ENCODE peak calls at places on chromosomes 7 and 10, in eight cellular contexts. O is tibial nerve, T is body of pancreas, K is HCT116, U is IMR-90, B is A549, M is uterus, Y is testis. D is an unnamed sample.

GRCh38 chr7:88927-89921 is 103.1 kb upstream of the FAM20C start:
- DNase-seq in B (no peak), M (peak; percentile 48), K (no peak), T (peak; percentile 70), O (peak; percentile 41), U (peak; percentile 96), Y (no peak), D (no peak)

GRCh38 chr10:112951349-112952281 is 1.6 kb downstream of the TCF7L2 start:
- DNase-seq in M (peak; percentile 70), K (peak; percentile 72), O (peak; percentile 62), U (peak; percentile 84), B (peak; percentile 91), T (peak; percentile 63), Y (peak; percentile 64), D (peak; percentile 83)

GRCh38 chr7:74371381-74372059 is 82.2 kb upstream of the GTF2IRD1 start:
- DNase-seq in U (no peak), M (peak; percentile 58), K (peak; percentile 7), B (no peak), O (no peak), Y (no peak), T (peak; percentile 43), D (no peak)

GRCh38 chr10:80150172-80150571 is 17.6 kb downstream of the PLAC9 start:
- DNase-seq in B (no peak), M (no peak), Y (no peak), U (no peak), K (no peak), T (no peak), O (no peak), D (no peak)

GRCh38 chr7:30450123-30450982 is 28.2 kb downstream of the NOD1 start:
- DNase-seq in M (no peak), Y (no peak), B (no peak), U (no peak), K (no peak), O (no peak), T (no peak), D (no peak)

GRCh38 chr7:37394158-37394557 is 54.5 kb downstream of the ELMO1 start:
- DNase-seq in K (no peak), B (no peak), O (no peak), T (no peak), Y (no peak), M (no peak), U (no peak), D (no peak)

GRCh38 chr10:120981601-120982381 is 130.6 kb downstream of the WDR11 start:
- DNase-seq in B (no peak), M (no peak), Y (no peak), T (no peak), U (no peak), K (no peak), O (no peak), D (no peak)

GRCh38 chr7:148084138-148084537 is 506.4 kb upstream of the C7orf33 start:
- DNase-seq in Y (peak; percentile 77), B (peak; percentile 35), O (peak; percentile 55), M (no peak), U (peak; percentile 19), K (peak; percentile 12), T (peak; percentile 57), D (no peak)

GRCh38 chr10:73991846-73992245 is 6.1 kb upstream of the VCL start:
- DNase-seq in O (peak; percentile 33), K (no peak), U (no peak), B (no peak), T (no peak), M (no peak), Y (no peak), D (no peak)

DNA sequence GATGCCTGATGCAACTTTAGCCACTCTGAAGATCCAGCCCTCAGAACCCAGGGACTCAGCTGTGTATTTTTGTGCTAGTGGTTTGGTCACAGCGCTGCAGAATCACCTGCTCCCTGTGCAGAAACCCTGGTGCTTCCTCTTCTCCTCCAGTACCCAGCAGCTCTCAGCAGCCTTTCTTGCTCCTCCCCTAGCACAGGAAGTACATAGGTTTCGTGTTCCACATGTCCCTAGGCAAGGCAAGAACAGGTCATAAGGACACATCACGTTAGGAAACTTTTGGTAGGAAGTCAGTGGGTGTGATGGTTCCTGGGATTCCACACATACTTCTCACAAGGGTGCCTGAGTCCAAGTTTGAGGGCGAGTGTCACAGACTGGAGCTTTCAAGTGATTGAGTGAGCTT is 167.9 kb upstream of the PRSS1 start:
- DNase-seq in O (no peak), B (peak; percentile 10), U (no peak), Y (no peak), K (no peak), M (no peak), T (no peak), D (no peak)
- H3K27ac ChIP-seq in O (no peak overlapping the region), B (no peak overlapping the region), U (no peak overlapping the region), Y (no peak overlapping the region), K (no peak overlapping the region), M (no peak overlapping the region), T (no peak overlapping the region), D (no peak overlapping the region)

GRCh38 chr10:30773501-30773900 is 143.9 kb upstream of the LYZL2 start:
- DNase-seq in T (no peak), B (no peak), K (no peak), U (no peak), Y (no peak), O (no peak), M (no peak), D (no peak)

GRCh38 chr10:30769361-30769760 is 139.8 kb upstream of the LYZL2 start:
- DNase-seq in O (no peak), U (no peak), M (no peak), Y (no peak), B (no peak), K (no peak), T (no peak), D (no peak)

GRCh38 chr10:30774281-30774680 is 144.7 kb upstream of the LYZL2 start:
- DNase-seq in T (no peak), Y (no peak), K (no peak), U (no peak), O (no peak), B (no peak), M (no peak), D (no peak)

GRCh38 chr10:30770816-30771215 is 141.3 kb upstream of the LYZL2 start:
- DNase-seq in U (no peak), M (no peak), T (no peak), B (no peak), O (no peak), K (no peak), Y (no peak), D (no peak)

GRCh38 chr10:30770229-30770628 is 140.7 kb upstream of the LYZL2 start:
- DNase-seq in O (no peak), U (no peak), T (no peak), K (no peak), M (no peak), B (no peak), Y (no peak), D (no peak)
- TF ChIP-seq POLR2A in O (no peak), U (no peak), T (no peak), K (no peak), M (no peak), B (no peak), Y (no peak), D (no peak)

GRCh38 chr7:44375926-44376342 is 50.5 kb upstream of the CAMK2B start:
- DNase-seq in O (no peak), B (no peak), T (no peak), Y (no peak), M (no peak), U (no peak), K (no peak), D (no peak)

GRCh38 chr7:44374007-44374763 is 48.8 kb upstream of the CAMK2B start:
- DNase-seq in M (no peak), O (no peak), T (no peak), B (no peak), U (no peak), Y (no peak), K (no peak), D (no peak)

GRCh38 chr7:44376429-44377133 is 51.2 kb upstream of the CAMK2B start:
- DNase-seq in Y (no peak), U (no peak), O (no peak), M (no peak), B (no peak), K (no peak), T (no peak), D (no peak)

GRCh38 chr7:44377134-44377463 is 51.7 kb upstream of the CAMK2B start:
- DNase-seq in K (no peak), Y (no peak), T (no peak), B (no peak), O (no peak), M (no peak), U (no peak), D (no peak)

GRCh38 chr7:44375236-44375699 is 49.9 kb upstream of the CAMK2B start:
- DNase-seq in Y (no peak), U (no peak), K (no peak), M (no peak), O (no peak), T (no peak), B (peak; percentile 20), D (no peak)
- TF ChIP-seq CTCF in Y (no peak), U (no peak), K (peak; percentile 64), M (no peak), O (no peak), T (peak; percentile 34), B (peak; percentile 19), D (no peak)

GRCh38 chr10:69329721-69330178 is 51.5 kb downstream of the HK1 start:
- DNase-seq in O (no peak), T (no peak), M (no peak), U (no peak), Y (no peak), K (no peak), B (no peak), D (no peak)

GRCh38 chr10:69326692-69327091 is 48.4 kb downstream of the HK1 start:
- DNase-seq in O (no peak), K (no peak), U (no peak), M (no peak), Y (no peak), T (no peak), B (no peak), D (no peak)

GRCh38 chr10:69324583-69324982 is 46.3 kb downstream of the HK1 start:
- DNase-seq in Y (no peak), K (no peak), U (no peak), O (no peak), M (no peak), B (no peak), T (no peak), D (no peak)

GRCh38 chr10:69328346-69328687 is 50.0 kb downstream of the HK1 start:
- DNase-seq in M (no peak), T (no peak), B (no peak), Y (no peak), O (no peak), K (no peak), U (no peak), D (no peak)

DNA sequence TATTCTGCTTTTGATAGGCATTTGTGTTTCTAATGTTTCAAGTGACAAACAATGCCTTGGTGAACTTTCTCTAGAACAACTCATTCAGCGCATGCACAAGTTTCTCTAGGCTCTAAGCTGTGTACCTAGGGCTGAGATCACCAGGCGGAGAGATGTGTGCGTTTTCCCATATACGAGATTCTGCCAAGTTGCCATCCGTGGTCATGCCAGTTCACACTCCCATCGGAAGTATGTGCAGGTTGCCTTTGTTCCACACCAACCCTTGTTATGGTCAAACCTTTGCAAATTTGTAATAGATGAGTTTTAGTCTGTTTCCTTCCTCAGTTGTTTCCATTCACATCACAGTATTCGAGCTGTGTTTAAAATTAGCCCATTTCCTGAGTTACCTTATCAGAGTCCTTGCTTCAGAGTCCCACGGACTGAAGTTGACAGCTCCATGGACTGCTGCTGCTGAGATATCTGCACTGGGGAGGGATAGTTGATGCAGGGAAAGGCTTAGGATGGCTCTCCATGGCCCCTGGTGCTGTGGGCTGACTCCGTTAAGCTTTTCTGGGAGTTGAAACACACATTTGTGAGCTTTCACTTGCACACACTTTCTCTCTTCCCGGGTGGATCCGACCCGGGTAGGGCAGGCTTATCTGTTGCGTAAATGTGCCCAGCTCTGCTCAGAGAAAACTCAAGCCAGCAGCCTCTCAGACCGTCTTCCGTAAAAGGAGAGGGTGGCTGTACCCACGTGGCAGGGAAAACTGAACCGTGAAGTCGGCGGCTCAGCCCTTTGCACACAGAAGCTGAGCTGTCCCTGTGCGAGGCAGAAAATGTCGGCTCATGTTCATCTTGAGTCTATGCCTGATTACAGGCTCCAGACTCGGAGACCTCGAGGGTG is 49.4 kb downstream of the HK1 start:
- DNase-seq in B (no peak), Y (peak; percentile 77), K (no peak), O (no peak), U (peak; percentile 63), M (peak; percentile 66), T (peak; percentile 69), D (peak; percentile 90)
- H3K27ac ChIP-seq in B (no peak overlapping the region), Y (no peak overlapping the region), K (no peak overlapping the region), O (peak overlapping the region; percentile 38), U (peak overlapping the region; percentile 75), M (peak overlapping the region; percentile 77), T (peak overlapping the region; percentile 33), D (peak overlapping the region; percentile 82)